ENCODE peak calls at places on chromosome 12, in four cellular contexts. P is K562, E is HepG2, W is GM12878. J is an unnamed sample.

GRCh38 chr12:4586500-4586899 is 24.5 kb downstream of the DYRK4 start:
- DNase-seq in P (no peak), E (no peak), W (no peak), J (no peak)

GRCh38 chr12:98646165-98646764 is 1.2 kb downstream of the APAF1 start:
- DNase-seq in P (no peak), E (peak; percentile 5), W (no peak), J (no peak)

GRCh38 chr12:130846386-130846785 is 7.3 kb upstream of the STX2 start:
- DNase-seq in P (no peak), E (no peak), W (no peak), J (no peak)

GRCh38 chr12:99920561-99920960 is 64.2 kb downstream of the ANKS1B start:
- DNase-seq in P (no peak), E (no peak), W (no peak), J (no peak)

GRCh38 chr12:131116437-131117117 is 162.9 kb downstream of the ADGRD1 start:
- DNase-seq in P (no peak), E (no peak), W (no peak), J (peak; percentile 66)

GRCh38 chr12:109054520-109054919 is 2.1 kb downstream of the USP30 start:
- DNase-seq in P (no peak), E (no peak), W (no peak), J (no peak)

GRCh38 chr12:16612647-16613046 is 6.7 kb upstream of the LMO3 start:
- DNase-seq in P (no peak), E (no peak), W (no peak), J (no peak)

GRCh38 chr12:49705479-49706267 is 1.5 kb downstream of the FMNL3 start:
- DNase-seq in P (no peak), E (peak; percentile 10), W (no peak), J (peak; percentile 20)

GRCh38 chr12:28173440-28173839 is 16.8 kb upstream of the CCDC91 start:
- DNase-seq in P (no peak), E (no peak), W (no peak), J (no peak)

DNA sequence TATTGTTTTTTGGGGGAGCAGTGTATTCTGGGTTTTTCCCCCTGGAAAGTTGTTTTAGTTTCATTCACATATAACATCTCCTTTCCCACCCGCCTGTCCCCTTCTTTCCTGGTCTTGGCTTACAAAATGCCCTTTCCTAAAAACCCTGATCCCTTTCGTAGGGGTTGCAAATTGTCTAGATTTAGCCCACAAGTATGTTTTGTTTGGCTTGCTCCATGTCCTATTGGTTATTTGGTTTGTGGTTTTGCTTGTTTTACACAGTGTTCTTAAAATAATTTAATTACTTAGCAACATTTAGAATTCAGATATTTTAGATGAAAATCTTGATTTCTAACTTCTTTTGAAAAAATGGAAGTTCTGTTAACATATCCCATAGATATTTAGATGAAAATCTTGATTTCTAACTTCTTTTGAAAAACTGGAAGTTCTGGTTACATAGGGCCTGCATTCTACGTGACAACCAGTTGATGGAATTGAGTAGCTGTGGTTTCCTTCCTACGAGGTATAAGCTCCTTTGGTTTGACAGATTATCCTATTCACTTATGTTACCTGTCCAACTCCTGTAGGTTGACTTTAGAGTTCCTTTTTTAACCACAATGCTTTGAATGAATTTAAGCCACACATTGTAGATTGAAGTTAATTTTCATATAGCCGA is 89.2 kb upstream of the TMEM263 start:
- DNase-seq in P (no peak), E (no peak), W (no peak), J (no peak)
- TF ChIP-seq FOXM1 in P (no peak), E (no peak), W (no peak), J (no peak)

GRCh38 chr12:127121494-127122070 is 1145.4 kb upstream of the TMEM132C start:
- DNase-seq in P (no peak), E (no peak), W (no peak), J (no peak)

GRCh38 chr12:127125607-127126259 is 1141.2 kb upstream of the TMEM132C start:
- DNase-seq in P (peak; percentile 81), E (no peak), W (peak; percentile 56), J (no peak)

GRCh38 chr12:127127887-127128286 is 1139.1 kb upstream of the TMEM132C start:
- DNase-seq in P (no peak), E (no peak), W (no peak), J (no peak)

GRCh38 chr12:127130506-127131100 is 1136.4 kb upstream of the TMEM132C start:
- DNase-seq in P (no peak), E (no peak), W (no peak), J (no peak)

GRCh38 chr12:127126260-127126628 is 1140.7 kb upstream of the TMEM132C start:
- DNase-seq in P (no peak), E (no peak), W (no peak), J (no peak)
- TF ChIP-seq GABPA in P (no peak), E (no peak), W (no peak), J (no peak)

GRCh38 chr12:112168561-112168971 is 43.2 kb downstream of the TRAFD1 start:
- DNase-seq in P (no peak), E (no peak), W (no peak), J (no peak)

GRCh38 chr12:112169966-112170365 is 44.6 kb downstream of the TRAFD1 start:
- DNase-seq in P (no peak), E (no peak), W (no peak), J (no peak)

GRCh38 chr12:112170971-112171596 is 45.7 kb downstream of the TRAFD1 start:
- DNase-seq in P (no peak), E (no peak), W (no peak), J (no peak)

GRCh38 chr12:112169086-112169872 is 43.9 kb downstream of the TRAFD1 start:
- DNase-seq in P (no peak), E (no peak), W (no peak), J (no peak)

GRCh38 chr12:112170376-112170775 is 45.0 kb downstream of the TRAFD1 start:
- DNase-seq in P (peak; percentile 84), E (no peak), W (no peak), J (peak; percentile 58)
- TF ChIP-seq FOXM1 in P (no peak), E (no peak), W (no peak), J (no peak)

GRCh38 chr12:25740617-25741016 is 187.5 kb upstream of the LMNTD1 start:
- DNase-seq in P (no peak), E (no peak), W (no peak), J (no peak)

GRCh38 chr12:25745281-25745680 is 192.2 kb upstream of the LMNTD1 start:
- DNase-seq in P (no peak), E (no peak), W (no peak), J (no peak)

GRCh38 chr12:25741917-25742316 is 188.8 kb upstream of the LMNTD1 start:
- DNase-seq in P (no peak), E (no peak), W (no peak), J (no peak)

GRCh38 chr12:25743679-25744078 is 190.6 kb upstream of the LMNTD1 start:
- DNase-seq in P (no peak), E (no peak), W (no peak), J (no peak)

DNA sequence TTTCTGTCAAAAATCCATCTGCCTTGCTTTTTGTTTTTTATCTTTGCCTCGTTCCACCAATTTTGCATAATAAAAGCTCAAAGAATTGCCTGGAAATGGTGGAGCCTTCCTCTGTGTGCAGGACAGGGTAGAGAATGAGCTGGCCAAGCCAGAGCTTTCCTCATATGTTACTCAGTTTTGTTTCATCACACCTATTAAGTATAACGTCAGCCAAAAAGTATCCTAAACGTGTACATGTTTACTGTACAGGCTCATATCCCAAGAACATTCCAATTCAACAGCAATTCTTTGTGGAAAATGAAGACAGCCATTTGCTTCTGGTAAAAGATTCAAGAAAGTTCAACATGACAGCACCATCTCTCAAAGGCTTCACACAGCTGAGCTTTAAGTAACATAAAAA is 191.3 kb upstream of the LMNTD1 start:
- DNase-seq in P (no peak), E (no peak), W (no peak), J (no peak)
- TF ChIP-seq GABPA in P (no peak), E (no peak), W (no peak), J (no peak)

GRCh38 chr12:41211466-41211865 is 23.3 kb downstream of the PDZRN4 start:
- DNase-seq in P (no peak), E (no peak), W (no peak), J (no peak)

GRCh38 chr12:41212625-41213024 is 24.5 kb downstream of the PDZRN4 start:
- DNase-seq in P (no peak), E (no peak), W (no peak), J (no peak)

GRCh38 chr12:41213107-41213506 is 25.0 kb downstream of the PDZRN4 start:
- DNase-seq in P (no peak), E (no peak), W (no peak), J (no peak)

GRCh38 chr12:41217731-41218130 is 29.6 kb downstream of the PDZRN4 start:
- DNase-seq in P (no peak), E (no peak), W (no peak), J (no peak)

GRCh38 chr12:41213648-41214047 is 25.5 kb downstream of the PDZRN4 start:
- DNase-seq in P (no peak), E (no peak), W (no peak), J (no peak)
- TF ChIP-seq FOXM1 in P (no peak), E (no peak), W (no peak), J (no peak)

J was measured in SK-N-SH.